ENCODE peak calls at places on chromosome 1, in eight cellular contexts. I is caudate nucleus, Y is mucosa of gallbladder, K is ELF-1, P is foreskin keratinocyte, V is heart right ventricle, A is myocyte, F is HuH-7. N is an unnamed sample.

GRCh38 chr1:8633741-8634493 is 183.5 kb downstream of the RERE start:
- DNase-seq in Y (no peak), I (no peak), A (no peak), K (no peak), F (no peak), P (no peak), V (no peak), N (no peak)

GRCh38 chr1:150161747-150162581 is 12.2 kb downstream of the PLEKHO1 start:
- DNase-seq in Y (no peak), F (no peak), K (no peak), P (no peak), I (no peak), V (no peak), A (no peak), N (no peak)

GRCh38 chr1:51897699-51898031 is 19.1 kb upstream of the NRDC start:
- DNase-seq in V (no peak), Y (no peak), F (no peak), K (no peak), I (no peak), A (no peak), P (peak; percentile 96), N (no peak)

GRCh38 chr1:31715097-31715872 is 11.5 kb upstream of the COL16A1 start:
- DNase-seq in F (peak; percentile 95), V (peak; percentile 96), P (peak; percentile 76), K (peak; percentile 96), Y (peak; percentile 93), I (peak; percentile 67), A (peak; percentile 91), N (peak; percentile 96)

GRCh38 chr1:192575499-192576189 is at the start of gene RGS1:
- DNase-seq in P (no peak), V (no peak), K (no peak), A (no peak), Y (peak; percentile 67), F (no peak), I (no peak), N (no peak)

GRCh38 chr1:186977266-186977957 is 148.7 kb downstream of the PLA2G4A start:
- DNase-seq in Y (no peak), K (no peak), I (no peak), A (no peak), V (no peak), P (no peak), F (no peak), N (no peak)

GRCh38 chr1:94117250-94117851 is 3.6 kb downstream of the ABCA4 start:
- DNase-seq in P (no peak), I (no peak), F (no peak), Y (no peak), A (no peak), K (no peak), V (no peak), N (no peak)

GRCh38 chr1:176243746-176244145 is 36.7 kb upstream of the COP1 start:
- DNase-seq in Y (no peak), A (no peak), V (no peak), P (no peak), F (no peak), K (no peak), I (no peak), N (no peak)

GRCh38 chr1:39653546-39654031 is 14.1 kb upstream of the HEYL start:
- DNase-seq in P (peak; percentile 85), I (peak; percentile 39), F (peak; percentile 71), Y (peak; percentile 81), V (peak; percentile 82), A (peak; percentile 82), K (peak; percentile 75), N (peak; percentile 81)

GRCh38 chr1:47431534-47431933 is 6.3 kb upstream of the FOXD2 start:
- DNase-seq in I (no peak), Y (no peak), P (peak; percentile 40), F (no peak), K (peak; percentile 72), A (peak; percentile 38), V (no peak), N (no peak)

GRCh38 chr1:4044967-4045366 is 144.9 kb upstream of the C1orf174 start:
- DNase-seq in F (no peak), P (no peak), K (no peak), V (no peak), A (no peak), Y (no peak), I (no peak), N (no peak)

GRCh38 chr1:24551910-24552571 is 3.8 kb upstream of the NCMAP start:
- DNase-seq in Y (no peak), K (peak; percentile 62), V (no peak), I (no peak), A (peak; percentile 22), P (no peak), F (peak; percentile 41), N (peak; percentile 82)

GRCh38 chr1:94092210-94092613 is 28.7 kb downstream of the ABCA4 start:
- DNase-seq in K (peak; percentile 51), V (peak; percentile 84), A (no peak), P (no peak), I (no peak), F (no peak), Y (peak; percentile 21), N (no peak)

GRCh38 chr1:150476754-150477153 is 10.5 kb upstream of the TARS2 start:
- DNase-seq in V (no peak), K (no peak), A (no peak), Y (no peak), P (no peak), I (no peak), F (no peak), N (peak; percentile 66)

GRCh38 chr1:53402891-53403655 is 56.1 kb upstream of the DMRTB1 start:
- DNase-seq in F (no peak), A (no peak), P (no peak), Y (no peak), I (no peak), K (no peak), V (no peak), N (no peak)

GRCh38 chr1:23599125-23599524 is 39.8 kb upstream of the ID3 start:
- DNase-seq in V (no peak), A (no peak), Y (no peak), K (no peak), F (no peak), I (no peak), P (no peak), N (no peak)

GRCh38 chr1:32072622-32073386 is at the start of gene TMEM39B:
- DNase-seq in Y (peak; percentile 95), K (peak; percentile 98), P (peak; percentile 90), F (peak; percentile 85), I (peak; percentile 91), A (peak; percentile 96), V (peak; percentile 95), N (peak; percentile 90)

GRCh38 chr1:53336146-53336545 is 8.3 kb upstream of the LRP8 start:
- DNase-seq in P (no peak), I (no peak), K (no peak), A (peak; percentile 64), F (no peak), Y (no peak), V (no peak), N (no peak)

GRCh38 chr1:5494518-5494917 is 497.7 kb downstream of the NPHP4 start:
- DNase-seq in P (no peak), F (no peak), V (no peak), I (no peak), A (no peak), K (no peak), Y (no peak), N (no peak)

GRCh38 chr1:230570724-230571390 is 71.4 kb upstream of the COG2 start:
- DNase-seq in I (no peak), V (no peak), P (no peak), A (no peak), K (no peak), Y (no peak), F (no peak), N (no peak)

GRCh38 chr1:185739967-185740366 is 5.8 kb downstream of the HMCN1 start:
- DNase-seq in P (no peak), F (no peak), V (no peak), Y (no peak), I (no peak), A (no peak), K (no peak), N (no peak)

GRCh38 chr1:232335261-232335660 is 294.7 kb downstream of the SIPA1L2 start:
- DNase-seq in P (no peak), V (no peak), F (no peak), Y (no peak), I (no peak), A (no peak), K (no peak), N (no peak)

GRCh38 chr1:3518256-3518655 is 63.8 kb downstream of the ARHGEF16 start:
- DNase-seq in V (no peak), Y (no peak), P (no peak), F (no peak), I (no peak), K (peak; percentile 80), A (no peak), N (no peak)

GRCh38 chr1:80893140-80893539 is 907.6 kb upstream of the ADGRL2 start:
- DNase-seq in K (no peak), V (no peak), I (no peak), F (no peak), Y (peak; percentile 40), A (no peak), P (no peak), N (peak; percentile 34)

GRCh38 chr1:175564723-175565122 is 178.7 kb downstream of the TNR start:
- DNase-seq in P (no peak), A (no peak), I (no peak), K (no peak), Y (no peak), V (no peak), F (no peak), N (no peak)

GRCh38 chr1:206672011-206672688 is 12.6 kb upstream of the MAPKAPK2 start:
- DNase-seq in F (no peak), A (no peak), P (no peak), K (peak; percentile 16), V (no peak), I (no peak), Y (no peak), N (peak; percentile 32)

GRCh38 chr1:103160281-103160680 is 52.0 kb upstream of the COL11A1 start:
- DNase-seq in F (no peak), Y (no peak), P (no peak), A (peak; percentile 70), V (no peak), I (no peak), K (no peak), N (no peak)

GRCh38 chr1:42932442-42932941 is 26.2 kb downstream of the SLC2A1 start:
- DNase-seq in V (no peak), F (no peak), Y (no peak), A (no peak), P (no peak), K (peak; percentile 20), I (no peak), N (no peak)

GRCh38 chr1:85581802-85582686 is 1.5 kb downstream of the CCN1 start:
- DNase-seq in P (peak; percentile 76), K (peak; percentile 76), F (peak; percentile 65), I (no peak), V (peak; percentile 38), A (peak; percentile 76), Y (no peak), N (peak; percentile 87)

GRCh38 chr1:121483961-121484424 is 299.2 kb downstream of the SRGAP2C start:
- DNase-seq in F (no peak), A (peak; percentile 39), V (no peak), Y (no peak), K (no peak), I (no peak), P (peak; percentile 77), N (no peak)

GRCh38 chr1:112954945-112955677 is 885 bp downstream of the SLC16A1 start:
- DNase-seq in V (peak; percentile 46), Y (no peak), F (peak; percentile 66), I (no peak), A (peak; percentile 80), P (peak; percentile 56), K (peak; percentile 90), N (peak; percentile 86)

GRCh38 chr1:181141431-181141910 is 53.0 kb downstream of the IER5 start:
- DNase-seq in V (no peak), P (peak; percentile 54), A (peak; percentile 32), I (no peak), Y (no peak), F (no peak), K (peak; percentile 43), N (no peak)